ENCODE peak calls at places on chromosome 20, in six cellular contexts. Q, G, M, F, Y and O are unnamed samples.

GRCh38 chr20:1861347-1861987 is 33.7 kb upstream of the SIRPA start:
- DNase-seq in Y (no peak), M (no peak), G (peak), Q (no peak), F (no peak), O (no peak)

GRCh38 chr20:57211949-57212889 is 54.2 kb downstream of the BMP7 start:
- DNase-seq in F (peak), Q (peak), G (peak), Y (no peak), M (peak), O (peak)

GRCh38 chr20:35246723-35247122 is 20.2 kb downstream of the MMP24 start:
- DNase-seq in Y (no peak), Q (no peak), F (no peak), G (no peak), M (no peak), O (no peak)

GRCh38 chr20:8972963-8973362 is 95.9 kb upstream of the PLCB4 start:
- DNase-seq in M (no peak), G (no peak), Q (no peak), Y (no peak), F (no peak), O (no peak)

GRCh38 chr20:51447097-51447764 is 95.3 kb downstream of the NFATC2 start:
- DNase-seq in M (peak), F (peak), G (peak), Q (peak), Y (no peak), O (peak)

GRCh38 chr20:61848851-61849250 is 216.8 kb downstream of the TAF4 start:
- DNase-seq in Q (no peak), Y (no peak), G (no peak), M (no peak), F (no peak), O (no peak)

GRCh38 chr20:37556538-37556937 is 28.9 kb upstream of the BLCAP start:
- DNase-seq in F (no peak), Q (no peak), M (no peak), Y (no peak), G (no peak), O (peak)

GRCh38 chr20:62068997-62069396 is 3.3 kb upstream of the TAF4 start:
- DNase-seq in F (no peak), Y (no peak), G (no peak), M (no peak), Q (no peak), O (no peak)

GRCh38 chr20:62799459-62799858 is 3.2 kb downstream of the MRGBP start:
- DNase-seq in M (no peak), Y (no peak), F (no peak), G (no peak), Q (no peak), O (no peak)

GRCh38 chr20:64100566-64100888 is 6.8 kb downstream of the NPBWR2 start:
- DNase-seq in Y (no peak), Q (no peak), M (no peak), F (no peak), G (no peak), O (no peak)

GRCh38 chr20:62691485-62691884 is 17.2 kb upstream of the NTSR1 start:
- DNase-seq in M (no peak), Y (no peak), Q (no peak), G (no peak), F (no peak), O (no peak)

GRCh38 chr20:52193133-52193532 is 1.6 kb upstream of the ZFP64 start:
- DNase-seq in Y (no peak), M (no peak), F (no peak), Q (no peak), G (no peak), O (no peak)

GRCh38 chr20:50271674-50272412 is 81.2 kb downstream of the CEBPB start:
- DNase-seq in Q (no peak), F (no peak), G (no peak), Y (no peak), M (no peak), O (peak)

GRCh38 chr20:219290-220115 is 7.6 kb upstream of the DEFB129 start:
- DNase-seq in Q (peak), F (no peak), G (no peak), M (no peak), Y (no peak), O (no peak)

GRCh38 chr20:48186915-48187314 is 401.6 kb upstream of the SULF2 start:
- DNase-seq in Y (no peak), M (no peak), Q (no peak), G (no peak), F (no peak), O (no peak)

GRCh38 chr20:50281831-50282591 is 91.4 kb downstream of the CEBPB start:
- DNase-seq in Y (no peak), Q (no peak), F (no peak), G (no peak), M (no peak), O (no peak)

GRCh38 chr20:62708591-62709536 is at the start of gene NTSR1:
- DNase-seq in F (no peak), M (no peak), Q (no peak), G (no peak), Y (no peak), O (no peak)

GRCh38 chr20:50335105-50335504 is 144.5 kb downstream of the CEBPB start:
- DNase-seq in F (no peak), M (no peak), Y (no peak), G (no peak), Q (peak), O (no peak)

GRCh38 chr20:51500936-51501335 is 41.6 kb downstream of the NFATC2 start:
- DNase-seq in G (no peak), M (no peak), Y (peak), F (no peak), Q (no peak), O (no peak)

GRCh38 chr20:57659789-57660509 is 39.7 kb upstream of the ZBP1 start:
- DNase-seq in M (peak), Y (no peak), F (peak), G (peak), Q (no peak), O (peak)

GRCh38 chr20:62120990-62121775 is 1.1 kb upstream of the LSM14B start:
- DNase-seq in G (peak), Q (peak), M (peak), F (no peak), Y (no peak), O (peak)

GRCh38 chr20:32474967-32475819 is 109.9 kb downstream of the NOL4L start:
- DNase-seq in Y (no peak), F (peak), Q (no peak), M (peak), G (peak), O (peak)

GRCh38 chr20:58692579-58693225 is at the start of gene NPEPL1:
- DNase-seq in Q (peak), Y (peak), M (peak), F (peak), G (peak), O (peak)

GRCh38 chr20:35171753-35172433 is at the start of gene PROCR:
- DNase-seq in M (peak), F (peak), G (peak), Y (peak), Q (peak), O (peak)

GRCh38 chr20:62387219-62387913 is 463 bp downstream of the RPS21 start:
- DNase-seq in Y (no peak), M (no peak), F (no peak), Q (no peak), G (no peak), O (no peak)

GRCh38 chr20:44644384-44645131 is 6.9 kb downstream of the ADA start:
- DNase-seq in Q (no peak), Y (peak), G (no peak), F (no peak), M (no peak), O (no peak)
- H3K27ac ChIP-seq in Q (no peak), Y (peak), G (peak), F (no peak), M (no peak), O (peak)

GRCh38 chr20:15045246-15045645 is 707.8 kb upstream of the FLRT3 start:
- DNase-seq in M (peak), G (peak), F (peak), Y (no peak), Q (no peak), O (peak)
- H3K27ac ChIP-seq in M (no peak), G (no peak), F (peak), Y (no peak), Q (no peak), O (no peak)

GRCh38 chr20:45049438-45049837 is 51.5 kb downstream of the KCNS1 start:
- DNase-seq in G (no peak), Q (no peak), F (no peak), M (no peak), Y (no peak), O (no peak)

GRCh38 chr20:45053441-45054351 is 47.2 kb downstream of the KCNS1 start:
- DNase-seq in Y (no peak), F (no peak), Q (no peak), M (no peak), G (no peak), O (no peak)

GRCh38 chr20:45049904-45050471 is 50.9 kb downstream of the KCNS1 start:
- DNase-seq in Q (no peak), M (no peak), G (no peak), F (no peak), Y (no peak), O (no peak)

GRCh38 chr20:45052698-45053440 is 48.1 kb downstream of the KCNS1 start:
- DNase-seq in Y (peak), M (no peak), G (no peak), F (no peak), Q (no peak), O (no peak)

DNA sequence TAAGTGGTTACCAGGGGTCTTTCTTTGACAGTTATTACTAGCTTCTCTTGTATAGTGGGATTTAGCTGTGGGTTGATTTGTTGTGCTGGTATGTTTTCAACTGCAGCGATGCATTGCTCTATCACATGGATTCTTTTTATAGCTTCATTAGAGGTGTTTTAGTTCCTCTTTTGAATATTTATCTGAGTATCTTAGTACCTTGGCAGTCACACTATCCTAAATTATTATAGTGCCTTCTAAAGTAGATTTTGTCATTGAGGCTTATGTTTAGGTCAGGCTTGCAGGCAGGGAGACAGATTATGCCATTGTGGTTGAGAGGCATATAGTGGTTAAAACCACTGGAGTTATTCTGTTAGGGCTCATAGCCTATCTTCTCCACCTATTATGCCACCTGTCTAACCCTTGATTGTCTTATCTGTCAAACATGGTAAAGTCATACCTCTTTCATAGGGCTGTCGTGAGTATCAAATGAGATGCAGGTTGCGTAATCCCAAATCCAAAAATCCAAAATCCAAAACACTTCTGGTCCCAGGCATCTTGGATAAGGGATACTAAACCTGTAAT is 49.3 kb downstream of the KCNS1 start:
- DNase-seq in Y (no peak), G (no peak), M (no peak), F (no peak), Q (no peak), O (no peak)
- H3K27ac ChIP-seq in Y (no peak), G (no peak), M (no peak), F (no peak), Q (no peak), O (no peak)

GRCh38 chr20:11881453-11881852 is 36.2 kb upstream of the BTBD3 start:
- DNase-seq in Q (no peak), M (no peak), Y (no peak), G (no peak), F (no peak), O (no peak)
- H3K27ac ChIP-seq in Q (no peak), M (no peak), Y (no peak), G (no peak), F (no peak), O (no peak)

DNA sequence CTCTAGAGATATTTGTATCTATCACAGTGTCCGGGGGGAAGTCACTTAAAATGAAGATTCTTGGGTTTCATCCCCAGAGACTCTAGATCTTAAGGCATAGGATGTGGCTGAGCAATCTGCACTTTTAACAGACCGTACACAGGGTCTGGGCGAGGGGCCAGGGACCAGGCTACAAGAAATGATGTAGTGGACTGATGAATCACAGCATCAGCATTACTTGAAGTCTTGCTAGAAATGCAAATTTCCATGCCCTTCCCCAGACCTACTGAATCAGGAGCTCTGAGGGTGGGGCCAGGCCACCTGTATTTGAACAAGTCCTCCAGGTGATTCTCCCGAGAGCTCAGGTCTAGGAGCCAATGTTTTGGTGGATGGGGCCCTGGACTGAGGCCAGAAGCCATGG is 168.4 kb downstream of the DOK5 start:
- DNase-seq in Y (no peak), G (no peak), F (no peak), Q (no peak), M (no peak), O (no peak)
- H3K27ac ChIP-seq in Y (no peak), G (no peak), F (no peak), Q (no peak), M (no peak), O (no peak)

GRCh38 chr20:44850272-44850671 is 35.2 kb upstream of the YWHAB start:
- DNase-seq in M (no peak), G (no peak), Q (no peak), Y (no peak), F (no peak), O (no peak)
- H3K27ac ChIP-seq in M (no peak), G (no peak), Q (no peak), Y (no peak), F (no peak), O (no peak)